ENCODE peak calls at places on chromosomes 2 and 18, in ten cellular contexts. I, T, V, U, Y, O, W, P, C and N are unnamed samples.

GRCh38 chr2:165536861-165537499 is 67.5 kb downstream of the CSRNP3 start:
- DNase-seq in I (no peak), T (no peak), V (no peak), U (no peak), Y (no peak), O (no peak), W (no peak), P (no peak), C (peak; percentile 3), N (no peak)

GRCh38 chr2:126657636-126658315 is 1.8 kb downstream of the GYPC start:
- DNase-seq in I (peak; percentile 66), T (peak; percentile 90), V (peak; percentile 83), U (peak; percentile 70), Y (peak; percentile 83), O (peak; percentile 1), W (peak; percentile 66), P (peak; percentile 92), C (peak; percentile 99), N (no peak)

GRCh38 chr2:214529021-214529420 is 118.2 kb downstream of the VWC2L start:
- DNase-seq in I (no peak), T (no peak), V (no peak), U (no peak), Y (no peak), O (peak; percentile 7), W (no peak), P (no peak), C (no peak), N (no peak)

GRCh38 chr2:188569441-188569840 is 277.8 kb downstream of the GULP1 start:
- DNase-seq in I (no peak), T (no peak), V (no peak), U (no peak), Y (no peak), O (no peak), W (no peak), P (no peak), C (no peak), N (peak; percentile 14)

GRCh38 chr2:166106431-166107015 is 21.3 kb downstream of the SCN1A start:
- DNase-seq in I (no peak), T (no peak), V (peak; percentile 36), U (no peak), Y (no peak), O (no peak), W (no peak), P (peak; percentile 67), C (peak; percentile 64), N (peak; percentile 30)

GRCh38 chr18:79753391-79753851 is 44.3 kb upstream of the KCNG2 start:
- DNase-seq in I (no peak), T (no peak), V (no peak), U (no peak), Y (peak; percentile 54), O (no peak), W (no peak), P (no peak), C (no peak), N (no peak)

GRCh38 chr2:121530210-121530562 is 494 bp upstream of the RNU4ATAC start:
- DNase-seq in I (peak; percentile 68), T (peak; percentile 88), V (peak; percentile 89), U (no peak), Y (peak; percentile 89), O (peak; percentile 81), W (peak; percentile 66), P (peak; percentile 81), C (peak; percentile 81), N (peak; percentile 70)

GRCh38 chr2:16615687-16616615 is 49.7 kb downstream of the CYRIA start:
- DNase-seq in I (no peak), T (peak; percentile 78), V (peak; percentile 54), U (no peak), Y (no peak), O (no peak), W (no peak), P (no peak), C (no peak), N (no peak)

GRCh38 chr2:61658841-61659780 is 121.0 kb upstream of the XPO1 start:
- DNase-seq in I (peak; percentile 74), T (no peak), V (no peak), U (no peak), Y (no peak), O (peak; percentile 21), W (peak; percentile 31), P (peak; percentile 66), C (peak; percentile 60), N (no peak)

GRCh38 chr18:58046794-58047555 is 2.9 kb downstream of the NEDD4L start:
- DNase-seq in I (no peak), T (no peak), V (no peak), U (no peak), Y (no peak), O (no peak), W (no peak), P (no peak), C (no peak), N (no peak)

GRCh38 chr18:68714356-68714706 is 577 bp downstream of the TMX3 start:
- DNase-seq in I (peak; percentile 38), T (no peak), V (no peak), U (no peak), Y (no peak), O (no peak), W (no peak), P (peak; percentile 20), C (no peak), N (no peak)

DNA sequence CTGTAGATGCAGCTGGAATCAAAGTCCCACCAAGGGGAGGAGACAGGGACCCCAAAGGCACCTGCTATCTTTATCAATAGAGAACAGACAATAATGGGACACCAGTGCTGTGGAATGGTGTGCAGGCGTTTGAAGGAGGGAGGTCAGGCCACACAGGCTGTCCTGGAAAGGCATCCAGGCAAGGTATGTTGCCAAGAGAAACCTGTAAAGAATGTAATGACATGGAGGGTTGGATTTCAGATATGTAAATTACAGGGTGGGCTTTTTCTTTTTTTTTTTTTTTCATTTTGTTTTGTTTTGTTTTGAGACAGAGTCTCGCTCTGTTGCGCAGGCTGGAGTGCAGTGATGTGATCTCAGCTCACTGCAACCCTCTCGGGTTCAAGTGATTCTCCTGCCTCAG is 9.8 kb upstream of the NMUR1 start:
- DNase-seq in I (no peak), T (no peak), V (no peak), U (no peak), Y (no peak), O (no peak), W (no peak), P (no peak), C (no peak), N (no peak)
- H3K9me3 ChIP-seq in I (peaks cover 5% of the 10 kb centered on the region), T (peaks cover 2% of the 10 kb centered on the region), V (no peaks in the 10 kb centered on the region), U (peaks cover 5% of the 10 kb centered on the region), Y (no peaks in the 10 kb centered on the region), O (peaks cover 3% of the 10 kb centered on the region), W (no peaks in the 10 kb centered on the region), P (peaks cover 2% of the 10 kb centered on the region), C (no peaks in the 10 kb centered on the region), N (no peaks in the 10 kb centered on the region)

DNA sequence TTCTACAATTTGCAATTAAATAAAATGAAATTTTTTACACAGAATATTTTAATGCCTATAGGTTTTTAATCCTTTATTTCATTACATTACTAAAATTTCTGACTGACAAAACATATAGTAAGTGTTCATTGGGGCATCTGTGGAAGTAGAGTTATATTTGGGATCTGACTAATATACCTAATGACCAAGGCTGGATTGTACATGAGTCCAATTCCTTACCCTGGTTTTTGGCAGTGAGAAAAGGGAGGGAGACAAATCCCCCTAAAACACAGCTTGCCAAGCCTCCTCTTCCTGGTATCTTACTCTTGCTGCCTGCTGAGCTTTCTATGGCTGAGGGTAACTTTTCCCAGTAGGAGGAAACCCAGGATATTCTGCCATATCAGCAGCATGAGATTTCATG is 149.4 kb upstream of the CDH20 start:
- DNase-seq in I (no peak), T (no peak), V (no peak), U (no peak), Y (no peak), O (no peak), W (no peak), P (no peak), C (no peak), N (no peak)
- H3K9me3 ChIP-seq in I (no peaks in the 10 kb centered on the region), T (no peaks in the 10 kb centered on the region), V (no peaks in the 10 kb centered on the region), U (no peaks in the 10 kb centered on the region), Y (no peaks in the 10 kb centered on the region), O (no peaks in the 10 kb centered on the region), W (no peaks in the 10 kb centered on the region), P (no peaks in the 10 kb centered on the region), C (no peaks in the 10 kb centered on the region), N (no peaks in the 10 kb centered on the region)

GRCh38 chr2:148680462-148680861 is 35.9 kb downstream of the EPC2 start:
- DNase-seq in I (no peak), T (no peak), V (no peak), U (no peak), Y (no peak), O (no peak), W (no peak), P (no peak), C (no peak), N (no peak)
- H3K9me3 ChIP-seq in I (no peaks in the 10 kb centered on the region), T (no peaks in the 10 kb centered on the region), V (no peaks in the 10 kb centered on the region), U (no peaks in the 10 kb centered on the region), Y (no peaks in the 10 kb centered on the region), O (no peaks in the 10 kb centered on the region), W (no peaks in the 10 kb centered on the region), P (no peaks in the 10 kb centered on the region), C (no peaks in the 10 kb centered on the region), N (no peaks in the 10 kb centered on the region)

GRCh38 chr2:239574054-239574433 is 173.2 kb upstream of the HDAC4 start:
- DNase-seq in I (no peak), T (no peak), V (no peak), U (no peak), Y (peak; percentile 19), O (no peak), W (no peak), P (no peak), C (no peak), N (no peak)
- H3K9me3 ChIP-seq in I (no peaks in the 10 kb centered on the region), T (no peaks in the 10 kb centered on the region), V (no peaks in the 10 kb centered on the region), U (no peaks in the 10 kb centered on the region), Y (no peaks in the 10 kb centered on the region), O (peaks cover 24% of the 10 kb centered on the region), W (no peaks in the 10 kb centered on the region), P (no peaks in the 10 kb centered on the region), C (no peaks in the 10 kb centered on the region), N (no peaks in the 10 kb centered on the region)